ENCODE peak calls at places on chromosomes 6 and 20, in six cellular contexts. T, F, B, U, S and E are unnamed samples.

GRCh38 chr6:101706576-101706975 is 313.1 kb downstream of the GRIK2 start:
- DNase-seq in U (no peak), T (no peak), B (no peak), F (no peak), S (no peak), E (no peak)

GRCh38 chr20:44030394-44030793 is 115.7 kb downstream of the TOX2 start:
- DNase-seq in S (no peak), T (no peak), U (peak; percentile 16), F (no peak), B (no peak), E (no peak)

GRCh38 chr20:60036346-60037119 is 78.3 kb downstream of the CDH26 start:
- DNase-seq in T (no peak), B (no peak), S (no peak), U (no peak), F (no peak), E (no peak)

GRCh38 chr6:116248577-116248976 is 5.3 kb downstream of the TSPYL4 start:
- DNase-seq in U (no peak), S (no peak), T (no peak), F (no peak), B (no peak), E (no peak)

GRCh38 chr20:23349338-23350006 is 1.1 kb upstream of the NXT1 start:
- DNase-seq in S (no peak), B (no peak), U (no peak), F (no peak), T (no peak), E (no peak)

GRCh38 chr20:10622657-10623418 is 51.0 kb downstream of the JAG1 start:
- DNase-seq in S (no peak), B (peak; percentile 54), U (no peak), F (peak; percentile 66), T (no peak), E (no peak)

GRCh38 chr6:21079468-21080048 is 514.0 kb upstream of the SOX4 start:
- DNase-seq in U (no peak), T (no peak), S (peak; percentile 57), B (no peak), F (no peak), E (no peak)

GRCh38 chr6:170403451-170403850 is 96.9 kb downstream of the FAM120B start:
- DNase-seq in S (peak; percentile 87), F (no peak), T (no peak), U (no peak), B (no peak), E (no peak)

GRCh38 chr6:19759117-19759880 is 77.9 kb upstream of the ID4 start:
- DNase-seq in B (no peak), T (no peak), F (no peak), U (no peak), S (no peak), E (no peak)

GRCh38 chr6:169945117-169945516 is 193.7 kb downstream of the ERMARD start:
- DNase-seq in S (no peak), B (no peak), T (no peak), U (no peak), F (no peak), E (no peak)

GRCh38 chr20:20493701-20494100 is 125.8 kb downstream of the INSM1 start:
- DNase-seq in F (no peak), S (no peak), U (no peak), T (no peak), B (no peak), E (no peak)

GRCh38 chr20:38387953-38388352 is 41.7 kb downstream of the LBP start:
- DNase-seq in T (no peak), S (no peak), F (no peak), U (no peak), B (no peak), E (no peak)

GRCh38 chr6:160010067-160010466 is 41.2 kb downstream of the IGF2R start:
- DNase-seq in T (no peak), U (no peak), S (no peak), F (peak; percentile 74), B (peak; percentile 61), E (no peak)

GRCh38 chr6:25852756-25853155 is 20.9 kb upstream of the SLC17A1 start:
- DNase-seq in F (no peak), U (no peak), B (no peak), T (no peak), S (no peak), E (no peak)

GRCh38 chr6:35419431-35419830 is 32.7 kb upstream of the FANCE start:
- DNase-seq in B (no peak), U (no peak), S (peak; percentile 54), F (no peak), T (no peak), E (no peak)

GRCh38 chr6:57147401-57147800 is 24.7 kb upstream of the BAG2 start:
- DNase-seq in S (no peak), B (no peak), U (no peak), F (no peak), T (no peak), E (no peak)

DNA sequence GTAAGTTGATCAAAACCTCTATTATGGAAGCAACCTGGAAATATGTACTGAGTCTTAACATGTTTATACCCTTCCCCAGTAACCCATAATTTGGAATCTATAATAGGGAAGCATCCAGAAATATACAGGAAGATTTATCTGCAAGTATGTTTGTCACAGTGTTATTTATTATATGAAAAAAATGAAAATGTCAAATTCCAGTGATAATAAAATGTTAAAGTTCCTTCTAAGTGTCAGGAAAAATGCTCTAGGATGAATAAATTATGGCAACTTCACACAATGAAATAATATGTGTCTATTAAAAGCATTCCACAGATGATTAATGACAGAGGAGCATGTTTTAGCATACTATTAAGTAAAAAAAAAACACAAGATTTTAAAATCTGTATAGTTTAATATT is 237.7 kb upstream of the PRND start:
- DNase-seq in B (no peak), T (no peak), U (no peak), F (no peak), S (no peak), E (no peak)
- H3K27ac ChIP-seq in B (no peak overlapping the region), T (no peak overlapping the region), U (no peak overlapping the region), F (no peak overlapping the region), S (no peak overlapping the region), E (no peak overlapping the region)

GRCh38 chr6:90286884-90287488 is 9.7 kb downstream of the BACH2 start:
- DNase-seq in B (no peak), T (no peak), S (peak; percentile 97), F (no peak), U (peak; percentile 37), E (no peak)

GRCh38 chr6:90284236-90284744 is 12.4 kb downstream of the BACH2 start:
- DNase-seq in T (no peak), B (no peak), F (no peak), S (peak; percentile 73), U (no peak), E (no peak)

GRCh38 chr6:90285611-90286381 is 10.8 kb downstream of the BACH2 start:
- DNase-seq in S (peak; percentile 89), T (peak; percentile 78), B (peak; percentile 82), U (peak; percentile 69), F (peak; percentile 88), E (peak; percentile 51)

GRCh38 chr6:90288404-90288803 is 8.2 kb downstream of the BACH2 start:
- DNase-seq in F (no peak), T (no peak), S (no peak), U (no peak), B (no peak), E (no peak)

GRCh38 chr6:90284745-90285481 is 11.7 kb downstream of the BACH2 start:
- DNase-seq in T (no peak), U (no peak), S (no peak), F (no peak), B (no peak), E (no peak)
- H3K27ac ChIP-seq in T (peak overlapping the region; percentile 48), U (peak overlapping the region; percentile 18), S (peak overlapping the region; percentile 52), F (peak overlapping the region; percentile 74), B (peak overlapping the region; percentile 67), E (no peak overlapping the region)

GRCh38 chr6:111775145-111775936 is 97.9 kb downstream of the FYN start:
- DNase-seq in U (no peak), T (no peak), B (no peak), F (no peak), S (no peak), E (no peak)

GRCh38 chr6:111779660-111780059 is 93.6 kb downstream of the FYN start:
- DNase-seq in T (no peak), U (no peak), B (no peak), S (no peak), F (no peak), E (no peak)

GRCh38 chr6:111779031-111779430 is 94.2 kb downstream of the FYN start:
- DNase-seq in F (no peak), T (no peak), S (no peak), B (no peak), U (no peak), E (no peak)

GRCh38 chr6:111776236-111777189 is 96.7 kb downstream of the FYN start:
- DNase-seq in F (no peak), U (no peak), T (no peak), B (no peak), S (no peak), E (no peak)

DNA sequence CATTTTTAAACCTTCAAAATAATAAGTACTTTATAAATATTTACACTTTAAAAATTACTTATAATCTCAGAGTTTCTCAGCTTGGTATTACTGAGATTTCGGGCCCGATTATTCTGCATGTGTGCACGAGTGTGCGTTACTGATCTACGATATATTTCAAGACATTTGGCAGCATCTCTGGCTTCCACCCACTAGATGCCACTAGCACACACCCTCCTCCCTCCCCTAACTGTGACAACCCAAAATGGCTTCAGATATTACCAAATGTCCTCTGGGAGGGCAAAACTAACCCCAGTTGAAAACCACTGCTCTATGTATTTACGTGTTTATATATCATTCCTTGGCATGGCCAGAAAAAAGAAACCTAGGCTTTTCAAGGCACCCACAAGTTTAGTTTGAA is 95.9 kb downstream of the FYN start:
- DNase-seq in T (no peak), F (no peak), B (no peak), U (no peak), S (no peak), E (no peak)
- H3K27ac ChIP-seq in T (peak overlapping the region; percentile 55), F (peak overlapping the region; percentile 71), B (no peak overlapping the region), U (peak overlapping the region; percentile 40), S (no peak overlapping the region), E (peak overlapping the region; percentile 18)

GRCh38 chr6:5261545-5262109 is 314 bp downstream of the FARS2 start:
- DNase-seq in F (no peak), S (no peak), U (no peak), B (no peak), T (no peak), E (no peak)

GRCh38 chr6:5259428-5259827 is 1.3 kb downstream of the LYRM4 start:
- DNase-seq in B (no peak), F (no peak), U (no peak), T (no peak), S (no peak), E (no peak)

GRCh38 chr6:5257400-5257799 is 3.4 kb downstream of the LYRM4 start:
- DNase-seq in F (no peak), S (no peak), U (no peak), T (no peak), B (no peak), E (no peak)

GRCh38 chr6:5260661-5261544 is at the start of the genes FARS2 and LYRM4:
- DNase-seq in S (peak; percentile 97), T (peak; percentile 92), U (peak; percentile 89), F (peak; percentile 89), B (peak; percentile 93), E (peak; percentile 84)

DNA sequence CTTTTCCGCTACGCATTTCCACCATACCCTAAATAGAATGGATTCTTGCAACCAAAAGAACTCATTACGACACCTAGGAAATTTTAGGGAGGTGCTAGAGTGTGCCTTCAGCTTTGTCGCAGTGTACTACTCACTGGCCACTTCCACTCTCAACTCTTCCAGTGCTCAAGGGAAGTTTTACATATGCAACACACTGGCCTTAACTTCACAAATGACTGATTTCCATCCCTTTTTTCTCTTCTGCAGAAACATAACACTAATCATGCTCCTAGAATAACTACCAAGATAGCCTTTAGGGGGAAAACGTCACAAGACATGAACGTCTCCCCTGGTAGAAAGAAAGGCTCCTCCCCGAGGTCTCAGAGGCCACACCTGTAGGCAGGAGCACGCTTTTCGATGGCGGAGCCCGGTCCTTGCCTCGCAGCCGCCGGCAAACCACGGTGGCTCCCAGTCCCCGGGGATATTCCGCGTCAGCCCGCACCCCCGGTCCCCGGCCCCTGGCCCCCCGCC is 584 bp downstream of the LYRM4 start:
- DNase-seq in U (peak; percentile 61), B (no peak), S (peak; percentile 92), T (no peak), F (peak; percentile 30), E (peak; percentile 49)
- H3K27ac ChIP-seq in U (peak overlapping the region; percentile 93), B (peak overlapping the region; percentile 96), S (no peak overlapping the region), T (peak overlapping the region; percentile 99), F (peak overlapping the region; percentile 100), E (peak overlapping the region; percentile 99)